ENCODE peak calls at places on chromosomes 6 and 20, in four cellular contexts. One of them, this sample, is unnamed.

GRCh38 chr6:100464162-100464851 is 414 bp downstream of the SIM1 start:
- DNase-seq in neural progenitor cell: peak
- DNase-seq in hepatocyte: no peak
- DNase-seq in heart right ventricle: no peak
- DNase-seq in this sample: no peak

GRCh38 chr6:2852514-2852855 is 10.8 kb upstream of the SERPINB1 start:
- DNase-seq in neural progenitor cell: no peak
- DNase-seq in hepatocyte: no peak
- DNase-seq in heart right ventricle: no peak
- DNase-seq in this sample: no peak

GRCh38 chr6:30490031-30490876 is 945 bp downstream of the HLA-E start:
- DNase-seq in neural progenitor cell: peak
- DNase-seq in hepatocyte: peak
- DNase-seq in heart right ventricle: peak
- DNase-seq in this sample: no peak

GRCh38 chr20:35014537-35014936 is 58.9 kb downstream of the MYH7B start:
- DNase-seq in neural progenitor cell: no peak
- DNase-seq in hepatocyte: no peak
- DNase-seq in heart right ventricle: no peak
- DNase-seq in this sample: no peak

GRCh38 chr20:32034581-32035397 is 17.3 kb upstream of the HCK start:
- DNase-seq in neural progenitor cell: peak
- DNase-seq in hepatocyte: no peak
- DNase-seq in heart right ventricle: no peak
- DNase-seq in this sample: no peak

GRCh38 chr6:157313531-157314467 is 9.5 kb downstream of the TMEM242 start:
- DNase-seq in neural progenitor cell: no peak
- DNase-seq in hepatocyte: no peak
- DNase-seq in heart right ventricle: no peak
- DNase-seq in this sample: no peak

GRCh38 chr6:129641344-129641743 is 68.6 kb downstream of the ARHGAP18 start:
- DNase-seq in neural progenitor cell: no peak
- DNase-seq in hepatocyte: no peak
- DNase-seq in heart right ventricle: no peak
- DNase-seq in this sample: no peak

GRCh38 chr6:9494864-9495263 is 920.0 kb downstream of the TFAP2A start:
- DNase-seq in neural progenitor cell: no peak
- DNase-seq in hepatocyte: no peak
- DNase-seq in heart right ventricle: no peak
- DNase-seq in this sample: no peak

GRCh38 chr6:28208180-28208659 is 16.9 kb upstream of the ZSCAN9 start:
- DNase-seq in neural progenitor cell: peak
- DNase-seq in hepatocyte: no peak
- DNase-seq in heart right ventricle: no peak
- DNase-seq in this sample: no peak
- H3K4me3 ChIP-seq in neural progenitor cell: peak
- H3K4me3 ChIP-seq in hepatocyte: peak
- H3K4me3 ChIP-seq in heart right ventricle: peak
- H3K4me3 ChIP-seq in this sample: peak

GRCh38 chr20:54727490-54727889 is 252.1 kb downstream of the DOK5 start:
- DNase-seq in neural progenitor cell: no peak
- DNase-seq in hepatocyte: no peak
- DNase-seq in heart right ventricle: no peak
- DNase-seq in this sample: no peak

GRCh38 chr20:54723723-54724122 is 248.3 kb downstream of the DOK5 start:
- DNase-seq in neural progenitor cell: no peak
- DNase-seq in hepatocyte: no peak
- DNase-seq in heart right ventricle: no peak
- DNase-seq in this sample: no peak

DNA sequence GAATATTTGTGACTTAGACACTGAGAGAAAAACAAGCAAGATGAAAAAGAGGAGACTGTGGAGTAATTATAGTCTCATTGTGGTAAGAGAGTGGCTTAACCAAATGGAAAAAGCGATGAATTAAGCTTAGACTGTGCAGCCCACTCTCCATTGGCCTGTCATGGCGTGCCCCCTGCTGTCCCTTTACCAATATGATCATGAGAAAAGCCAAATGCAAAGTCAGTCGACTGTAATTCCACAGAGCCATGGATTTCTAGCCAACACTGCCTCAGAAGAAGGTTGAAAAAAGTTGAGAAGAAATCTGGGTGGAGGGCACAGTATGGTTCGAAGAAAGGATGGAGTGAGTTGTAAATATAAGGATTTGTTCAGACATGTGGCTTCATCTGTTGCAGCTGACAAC is 251.3 kb downstream of the DOK5 start:
- DNase-seq in neural progenitor cell: no peak
- DNase-seq in hepatocyte: no peak
- DNase-seq in heart right ventricle: no peak
- DNase-seq in this sample: no peak
- TF ChIP-seq CTCF in neural progenitor cell: no peak
- TF ChIP-seq CTCF in hepatocyte: no peak
- TF ChIP-seq CTCF in heart right ventricle: no peak
- TF ChIP-seq CTCF in this sample: no peak

GRCh38 chr6:37695857-37696219 is 1.8 kb downstream of the MDGA1 start:
- DNase-seq in neural progenitor cell: no peak
- DNase-seq in hepatocyte: no peak
- DNase-seq in heart right ventricle: no peak
- DNase-seq in this sample: no peak
- H3K4me3 ChIP-seq in neural progenitor cell: peak
- H3K4me3 ChIP-seq in hepatocyte: peak
- H3K4me3 ChIP-seq in heart right ventricle: peak
- H3K4me3 ChIP-seq in this sample: no peak

GRCh38 chr6:42103753-42104094 is 38.7 kb downstream of the C6orf132 start:
- DNase-seq in neural progenitor cell: no peak
- DNase-seq in hepatocyte: no peak
- DNase-seq in heart right ventricle: no peak
- DNase-seq in this sample: no peak

GRCh38 chr6:42106663-42107023 is 35.8 kb downstream of the C6orf132 start:
- DNase-seq in neural progenitor cell: no peak
- DNase-seq in hepatocyte: peak
- DNase-seq in heart right ventricle: no peak
- DNase-seq in this sample: no peak

GRCh38 chr6:42104095-42104806 is 38.2 kb downstream of the C6orf132 start:
- DNase-seq in neural progenitor cell: peak
- DNase-seq in hepatocyte: peak
- DNase-seq in heart right ventricle: peak
- DNase-seq in this sample: peak

GRCh38 chr6:42105714-42106662 is 36.4 kb downstream of the C6orf132 start:
- DNase-seq in neural progenitor cell: no peak
- DNase-seq in hepatocyte: peak
- DNase-seq in heart right ventricle: no peak
- DNase-seq in this sample: no peak

GRCh38 chr6:42104807-42105713 is 37.4 kb downstream of the C6orf132 start:
- DNase-seq in neural progenitor cell: no peak
- DNase-seq in hepatocyte: no peak
- DNase-seq in heart right ventricle: no peak
- DNase-seq in this sample: no peak
- TF ChIP-seq CTCF in neural progenitor cell: no peak
- TF ChIP-seq CTCF in hepatocyte: no peak
- TF ChIP-seq CTCF in heart right ventricle: no peak
- TF ChIP-seq CTCF in this sample: peak

GRCh38 chr20:62482970-62483369 is 7.2 kb upstream of the GATA5 start:
- DNase-seq in neural progenitor cell: peak
- DNase-seq in hepatocyte: no peak
- DNase-seq in heart right ventricle: no peak
- DNase-seq in this sample: no peak

GRCh38 chr20:62482136-62482833 is 6.5 kb upstream of the GATA5 start:
- DNase-seq in neural progenitor cell: peak
- DNase-seq in hepatocyte: peak
- DNase-seq in heart right ventricle: no peak
- DNase-seq in this sample: no peak

GRCh38 chr20:62480318-62480717 is 4.5 kb upstream of the GATA5 start:
- DNase-seq in neural progenitor cell: no peak
- DNase-seq in hepatocyte: no peak
- DNase-seq in heart right ventricle: no peak
- DNase-seq in this sample: no peak

GRCh38 chr20:62483613-62484468 is 8.0 kb upstream of the GATA5 start:
- DNase-seq in neural progenitor cell: no peak
- DNase-seq in hepatocyte: no peak
- DNase-seq in heart right ventricle: no peak
- DNase-seq in this sample: no peak

DNA sequence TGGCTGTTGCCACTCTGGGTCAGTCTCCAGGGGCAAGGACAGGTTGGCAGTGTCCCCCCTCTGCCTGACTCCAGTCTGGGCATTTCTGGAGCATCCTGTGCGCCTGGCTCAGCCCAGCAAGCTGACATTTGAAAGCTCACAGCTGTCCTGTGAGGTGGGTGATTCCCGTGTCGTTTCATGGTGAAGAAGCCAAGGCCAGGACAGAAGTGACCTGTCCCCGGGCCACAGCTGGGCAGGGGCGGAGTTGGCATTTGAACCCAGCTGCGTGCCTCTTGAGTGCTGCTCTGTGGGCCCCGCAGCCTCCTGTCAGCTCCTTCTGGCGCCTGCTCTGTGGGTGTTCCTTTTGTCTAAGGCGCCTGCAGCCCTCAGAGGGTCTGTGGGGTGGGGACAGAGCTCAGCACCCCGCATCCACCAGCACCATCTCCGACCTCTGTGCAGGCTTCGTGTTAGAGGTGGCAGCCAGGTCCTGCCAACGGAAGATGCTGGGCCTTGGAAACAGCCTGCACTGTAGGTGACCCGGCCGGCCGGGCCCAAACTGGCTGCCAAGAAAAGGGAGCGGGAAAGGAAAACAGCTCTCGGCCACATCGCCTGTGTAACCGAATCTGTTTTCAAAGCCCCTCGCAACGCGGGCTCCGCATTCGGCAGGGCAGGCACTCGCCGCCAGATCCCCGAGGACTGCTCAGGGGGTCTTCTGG is 5.8 kb upstream of the GATA5 start:
- DNase-seq in neural progenitor cell: peak
- DNase-seq in hepatocyte: no peak
- DNase-seq in heart right ventricle: no peak
- DNase-seq in this sample: no peak
- H3K4me3 ChIP-seq in neural progenitor cell: peak
- H3K4me3 ChIP-seq in hepatocyte: no peak
- H3K4me3 ChIP-seq in heart right ventricle: no peak
- H3K4me3 ChIP-seq in this sample: no peak

DNA sequence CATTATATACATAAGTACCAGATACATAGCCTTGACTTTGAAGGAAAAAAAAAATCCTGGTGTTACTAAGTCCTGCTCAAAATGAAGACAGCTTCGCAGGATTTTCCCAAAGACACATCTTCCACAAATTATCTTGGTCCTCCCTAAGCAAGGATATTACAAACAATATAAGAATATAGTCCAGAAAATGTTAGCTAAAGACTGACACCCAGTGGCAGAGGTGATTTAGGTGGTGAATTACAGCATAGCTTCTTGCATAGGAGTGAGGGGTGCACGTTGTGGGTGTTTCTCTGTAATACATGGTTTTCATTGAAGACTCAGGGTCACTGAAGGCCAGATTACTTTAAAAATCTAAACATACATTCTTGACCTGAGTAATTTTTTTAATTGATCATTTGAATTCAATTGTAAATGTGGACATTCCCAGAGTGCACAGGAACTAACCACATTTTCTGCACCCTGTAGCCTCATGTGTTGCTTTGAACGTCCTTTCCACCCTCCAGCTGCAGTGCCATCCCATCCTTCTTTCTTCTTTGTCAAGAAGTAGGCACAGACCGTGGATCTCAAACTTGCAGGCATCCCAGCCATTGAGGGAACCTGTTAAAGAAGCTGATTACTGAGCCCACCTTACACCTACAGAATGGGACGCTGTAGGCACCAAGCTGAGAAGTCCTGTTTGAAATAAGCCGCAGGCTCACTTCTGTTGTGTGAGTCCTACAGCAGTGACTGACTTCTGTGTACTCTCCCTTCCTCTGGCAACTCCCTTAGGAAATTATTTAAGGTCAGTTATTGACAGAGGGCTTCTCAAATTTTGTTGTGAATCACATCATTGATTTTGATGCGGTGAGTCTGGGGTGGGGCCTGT is 102.6 kb downstream of the PERP start:
- DNase-seq in neural progenitor cell: peak
- DNase-seq in hepatocyte: peak
- DNase-seq in heart right ventricle: no peak
- DNase-seq in this sample: no peak
- TF ChIP-seq CTCF in neural progenitor cell: peak
- TF ChIP-seq CTCF in hepatocyte: peak
- TF ChIP-seq CTCF in heart right ventricle: peak
- TF ChIP-seq CTCF in this sample: peak

This sample was measured in GM12864.